ENCODE peak calls at places on chromosomes 2 and 18, in eight cellular contexts. M is H7, S is right lobe of liver, Q is K562, C is NB4, V is ovary, E is heart right ventricle, J is endothelial cell of umbilical vein. W is an unnamed sample.

GRCh38 chr2:239278941-239279365 is 121.9 kb downstream of the HDAC4 start:
- DNase-seq in J (no peak), M (peak), E (no peak), C (peak), Q (no peak), V (peak), S (no peak), W (no peak)

GRCh38 chr2:20231159-20231558 is 6.2 kb upstream of the SDC1 start:
- DNase-seq in J (no peak), V (no peak), M (peak), Q (no peak), C (no peak), E (no peak), S (no peak), W (no peak)

GRCh38 chr18:48455555-48456478 is 46.6 kb upstream of the ZBTB7C start:
- DNase-seq in S (no peak), Q (no peak), M (no peak), C (peak), E (no peak), J (no peak), V (no peak), W (peak)

GRCh38 chr2:2506536-2506935 is 175.5 kb upstream of the MYT1L start:
- DNase-seq in J (no peak), C (no peak), E (no peak), S (no peak), V (no peak), M (no peak), Q (no peak), W (no peak)

GRCh38 chr2:393711-394696 is 106.1 kb upstream of the ALKAL2 start:
- DNase-seq in Q (no peak), V (no peak), S (no peak), M (peak), C (peak), J (no peak), E (no peak), W (peak)

GRCh38 chr18:21686282-21687105 is 18.1 kb downstream of the ABHD3 start:
- DNase-seq in E (no peak), S (no peak), Q (no peak), J (no peak), C (no peak), V (no peak), M (no peak), W (no peak)

GRCh38 chr2:177031435-177032222 is 181.0 kb upstream of the HNRNPA3 start:
- DNase-seq in J (no peak), V (no peak), Q (no peak), M (peak), S (no peak), C (no peak), E (no peak), W (no peak)

GRCh38 chr2:17816396-17817245 is at the start of gene MSGN1:
- DNase-seq in J (no peak), Q (no peak), M (no peak), C (no peak), E (no peak), S (no peak), V (no peak), W (no peak)

GRCh38 chr2:44244135-44244871 is 31.0 kb upstream of the SLC3A1 start:
- DNase-seq in E (no peak), J (peak), V (peak), M (peak), S (peak), Q (peak), C (peak), W (peak)

GRCh38 chr2:44242929-44243328 is 32.4 kb upstream of the SLC3A1 start:
- DNase-seq in V (no peak), C (no peak), S (no peak), E (no peak), J (no peak), Q (no peak), M (no peak), W (no peak)

GRCh38 chr2:44246840-44247369 is 28.4 kb upstream of the SLC3A1 start:
- DNase-seq in Q (no peak), J (no peak), S (no peak), M (no peak), C (peak), V (no peak), E (no peak), W (no peak)

GRCh38 chr2:44246436-44246835 is 28.8 kb upstream of the SLC3A1 start:
- DNase-seq in V (no peak), S (no peak), E (no peak), M (no peak), C (no peak), Q (no peak), J (no peak), W (no peak)

DNA sequence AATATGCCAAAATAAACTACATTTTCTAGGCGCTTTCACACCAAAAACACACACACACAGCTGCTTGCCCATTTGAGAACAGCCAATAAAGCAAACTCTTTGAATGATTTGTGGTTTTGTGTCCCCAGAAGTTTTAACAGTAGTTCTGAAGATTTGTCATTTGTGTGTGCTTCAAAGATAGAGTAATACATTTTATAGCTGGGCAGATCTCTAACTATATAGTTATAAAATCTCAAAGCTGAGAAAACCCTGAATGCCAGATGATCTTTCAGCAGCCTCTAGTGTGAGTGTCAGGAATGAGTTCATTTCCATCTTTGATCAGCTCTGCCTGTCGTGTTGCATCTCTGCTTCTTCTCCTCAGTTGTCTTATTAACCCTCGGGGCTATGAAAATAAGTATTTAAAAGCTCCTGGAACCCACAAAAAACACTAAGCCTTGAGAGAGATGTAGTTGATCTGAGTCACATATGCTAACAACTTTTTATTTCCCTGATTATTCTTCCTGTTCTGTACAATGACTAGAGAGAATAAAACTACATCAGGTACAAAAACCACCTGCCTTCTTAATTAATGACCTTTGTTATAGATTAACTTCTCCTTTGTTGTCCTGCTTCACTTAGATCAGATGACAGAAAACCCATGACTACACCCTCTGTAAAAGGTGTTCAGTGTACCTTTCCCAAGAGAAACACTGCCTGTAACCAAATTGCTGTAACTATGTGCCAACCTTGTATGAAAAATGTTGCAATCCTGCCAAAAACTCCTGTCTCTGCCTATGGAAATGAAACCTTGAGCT is 30.0 kb upstream of the SLC3A1 start:
- DNase-seq in S (no peak), J (no peak), V (no peak), M (no peak), C (no peak), Q (no peak), E (no peak), W (peak)
- H3K4me3 ChIP-seq in S (no peak), J (no peak), V (no peak), M (no peak), C (no peak), Q (no peak), E (no peak), W (no peak)

GRCh38 chr18:13449651-13450050 is 231.1 kb downstream of the LDLRAD4 start:
- DNase-seq in C (no peak), V (no peak), E (no peak), J (no peak), Q (no peak), S (no peak), M (no peak), W (no peak)

GRCh38 chr18:13446024-13446423 is 227.5 kb downstream of the LDLRAD4 start:
- DNase-seq in C (no peak), S (no peak), E (no peak), J (no peak), V (no peak), M (no peak), Q (no peak), W (no peak)

GRCh38 chr18:13447621-13448020 is 229.1 kb downstream of the LDLRAD4 start:
- DNase-seq in S (no peak), M (no peak), E (no peak), V (no peak), J (peak), Q (no peak), C (no peak), W (no peak)

GRCh38 chr18:13446581-13447470 is 228.3 kb downstream of the LDLRAD4 start:
- DNase-seq in C (no peak), M (peak), E (no peak), J (no peak), S (no peak), V (no peak), Q (no peak), W (no peak)

DNA sequence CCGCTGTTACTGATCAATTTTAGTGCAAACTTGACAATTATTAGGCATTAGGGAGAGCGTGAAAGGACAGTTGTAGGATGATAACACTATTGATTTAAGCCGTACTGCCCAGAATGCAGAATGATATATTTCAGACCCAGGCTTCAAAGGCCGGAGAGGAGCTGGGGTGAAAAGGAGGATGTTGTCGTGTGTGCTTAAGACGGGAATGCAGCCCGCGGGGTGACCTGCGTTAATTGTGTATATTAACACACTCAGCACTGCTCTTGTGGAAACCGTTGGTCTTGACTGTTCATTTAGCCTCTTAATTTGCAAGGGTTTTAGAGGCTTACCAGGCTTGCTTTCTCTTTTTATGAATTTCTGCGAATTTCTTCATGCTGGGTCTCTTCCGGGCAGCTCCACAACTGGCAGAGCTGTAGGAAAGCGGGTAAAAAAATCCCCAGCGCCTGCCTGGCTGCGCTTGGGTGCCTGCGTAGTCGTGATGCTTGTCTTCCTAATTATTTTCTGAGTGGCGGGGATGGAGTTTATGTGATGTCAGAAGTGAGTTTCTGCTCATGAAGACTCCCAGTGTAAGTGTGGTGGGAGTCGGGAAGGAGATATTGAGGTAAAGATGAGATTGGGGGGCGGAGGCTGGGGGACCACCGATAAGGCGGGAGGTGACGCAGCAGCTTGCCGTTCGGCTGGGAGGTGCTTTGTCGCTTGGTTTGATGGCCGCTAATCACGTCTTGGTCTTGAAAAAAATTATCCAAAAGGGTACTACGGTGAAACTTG is 229.7 kb downstream of the LDLRAD4 start:
- DNase-seq in J (no peak), C (no peak), M (no peak), V (no peak), S (no peak), Q (no peak), E (no peak), W (no peak)
- H3K4me3 ChIP-seq in J (no peak), C (no peak), M (no peak), V (no peak), S (no peak), Q (no peak), E (no peak), W (no peak)

DNA sequence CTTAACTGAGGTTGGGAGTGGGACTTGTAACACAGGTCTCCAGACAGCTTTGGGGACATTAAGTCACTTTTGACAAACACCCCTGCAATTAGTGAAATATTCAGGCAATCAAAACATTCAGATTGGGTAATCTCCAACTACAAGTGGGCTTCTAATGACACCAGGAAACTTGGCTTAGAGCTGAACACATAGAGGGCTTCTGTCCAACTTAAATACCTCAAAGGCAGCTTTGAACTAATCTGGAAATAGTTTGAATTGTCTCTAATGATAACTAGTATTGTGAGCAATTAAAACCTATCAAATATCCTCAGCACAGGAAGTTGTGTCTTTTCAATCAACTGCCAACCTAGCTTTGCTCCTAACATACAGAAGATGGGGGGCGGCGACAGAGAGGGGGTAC is 5.1 kb upstream of the ASPRV1 start:
- DNase-seq in M (no peak), C (no peak), V (no peak), J (no peak), E (no peak), Q (no peak), S (no peak), W (no peak)
- H3K4me3 ChIP-seq in M (no peak), C (no peak), V (no peak), J (no peak), E (no peak), Q (no peak), S (no peak), W (no peak)

GRCh38 chr2:7325186-7325585 is 408.0 kb downstream of the RNF144A start:
- DNase-seq in M (no peak), V (no peak), Q (no peak), E (no peak), J (no peak), S (no peak), C (no peak), W (no peak)

GRCh38 chr2:7324706-7325105 is 407.5 kb downstream of the RNF144A start:
- DNase-seq in V (no peak), S (no peak), C (no peak), E (no peak), M (peak), Q (no peak), J (no peak), W (no peak)
- H3K4me3 ChIP-seq in V (no peak), S (no peak), C (no peak), E (no peak), M (no peak), Q (no peak), J (no peak), W (no peak)

GRCh38 chr2:32715391-32715841 is 87.6 kb downstream of the TTC27 start:
- DNase-seq in J (no peak), V (no peak), S (no peak), Q (no peak), M (no peak), C (no peak), E (no peak), W (no peak)
- H3K4me3 ChIP-seq in J (no peak), V (no peak), S (no peak), Q (no peak), M (no peak), C (no peak), E (no peak), W (no peak)

DNA sequence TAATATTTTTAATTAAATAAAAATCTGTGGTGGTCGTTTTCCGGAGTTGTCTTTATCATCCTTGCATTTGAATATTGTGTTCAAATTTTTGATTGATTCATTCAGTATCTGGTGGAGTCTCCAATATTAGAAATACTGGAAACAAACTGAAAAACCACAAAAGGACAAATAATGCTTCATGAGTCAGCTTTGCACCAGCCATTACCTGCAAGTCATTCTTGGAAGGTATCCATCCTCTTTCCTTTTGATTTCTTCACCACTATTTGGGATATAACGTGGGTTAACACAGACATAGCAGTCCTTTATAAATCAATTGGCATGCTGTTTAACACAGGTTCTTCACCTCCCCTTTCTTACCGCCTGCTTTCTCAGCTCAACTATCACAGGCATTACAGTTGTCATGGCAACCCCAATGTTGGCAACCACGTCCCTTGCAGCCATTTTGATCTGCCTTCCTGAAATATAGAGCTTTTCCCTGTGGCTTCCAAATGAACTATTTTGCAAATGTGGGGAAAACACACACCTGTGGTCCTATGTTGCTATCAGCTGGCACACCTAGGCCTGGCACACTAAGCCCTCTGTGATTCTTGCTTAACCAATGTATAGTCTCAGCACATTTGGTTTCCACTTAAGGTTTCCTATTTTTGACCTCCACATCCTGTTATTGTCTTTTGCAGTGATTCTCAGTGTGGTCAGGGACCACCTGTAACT is 6.5 kb downstream of the CTLA4 start:
- DNase-seq in E (no peak), V (no peak), S (no peak), M (peak), Q (no peak), C (no peak), J (no peak), W (no peak)
- H3K4me3 ChIP-seq in E (no peak), V (no peak), S (no peak), M (no peak), Q (no peak), C (no peak), J (no peak), W (no peak)

DNA sequence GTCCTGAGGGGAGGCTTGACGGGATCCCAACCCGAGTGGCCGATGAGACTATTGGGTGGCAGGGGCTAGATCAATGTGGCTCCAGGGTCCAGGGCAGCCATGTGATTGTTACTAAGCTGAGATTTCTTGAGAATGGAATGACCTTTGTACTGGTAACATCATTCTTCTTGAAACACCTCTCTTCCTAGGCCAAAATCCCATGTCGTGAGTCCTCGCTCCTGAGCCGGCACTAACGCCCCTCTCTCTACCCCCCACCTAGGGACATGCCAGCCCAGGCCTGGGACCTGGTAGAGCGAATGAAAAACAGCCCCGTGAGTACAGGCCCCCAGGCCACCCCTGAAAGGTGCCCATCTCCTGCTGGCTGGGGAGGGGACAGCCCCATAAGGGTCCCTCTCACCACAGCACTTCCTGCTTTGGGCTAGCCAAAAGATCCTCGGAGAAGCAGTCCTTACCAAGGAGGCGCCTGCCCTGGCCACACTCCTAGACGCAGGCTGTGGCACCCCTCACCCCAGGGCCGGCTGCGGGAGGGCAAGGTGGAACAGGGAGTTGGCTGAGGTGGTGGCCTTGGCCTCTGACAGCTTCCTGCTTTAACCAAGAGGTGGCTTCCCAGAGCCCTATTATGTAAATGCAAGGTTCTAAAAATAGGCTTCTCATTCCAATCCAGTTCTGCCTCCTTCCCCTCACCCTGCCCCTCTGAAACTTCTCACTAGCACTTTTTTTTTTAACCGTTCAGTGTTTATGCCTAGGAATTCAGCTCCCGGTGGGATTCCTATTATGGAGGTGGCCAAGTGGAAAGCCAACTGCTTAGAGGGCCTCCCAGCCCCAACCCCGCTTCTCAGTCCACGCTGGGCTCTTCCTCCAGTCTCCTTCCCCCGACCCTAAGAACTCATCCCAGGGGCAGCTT is 126.6 kb upstream of the PPP1CB start:
- DNase-seq in Q (no peak), V (peak), S (peak), C (peak), J (no peak), M (peak), E (peak), W (peak)
- H3K4me3 ChIP-seq in Q (no peak), V (no peak), S (no peak), C (no peak), J (no peak), M (no peak), E (no peak), W (no peak)

GRCh38 chr2:28664120-28664842 is 87.3 kb upstream of the PPP1CB start:
- DNase-seq in C (no peak), M (no peak), Q (no peak), J (peak), V (peak), S (no peak), E (no peak), W (peak)
- H3K4me3 ChIP-seq in C (no peak), M (no peak), Q (no peak), J (no peak), V (no peak), S (no peak), E (no peak), W (no peak)

W was measured in mucosa of descending colon.